ENCODE peak calls at places on chromosomes 3 and 15, in ten cellular contexts. F, B, P, I, C, A, M, H, S and Y are unnamed samples.

GRCh38 chr3:36840453-36840921 is 76.1 kb upstream of the DCLK3 start:
- DNase-seq in F (no peak), B (no peak), P (no peak), I (no peak), C (no peak), A (no peak), M (no peak), H (no peak), S (no peak), Y (no peak)

GRCh38 chr15:73924258-73924921 is 1.9 kb upstream of the LOXL1 start:
- DNase-seq in F (no peak), B (peak; percentile 75), P (no peak), I (peak; percentile 55), C (peak; percentile 78), A (no peak), M (no peak), H (no peak), S (peak; percentile 64), Y (no peak)

GRCh38 chr3:127250032-127250431 is 37.8 kb downstream of the PRR20G start:
- DNase-seq in F (no peak), B (no peak), P (no peak), I (no peak), C (no peak), A (no peak), M (no peak), H (no peak), S (no peak), Y (no peak)

GRCh38 chr3:30198162-30198561 is 408.2 kb upstream of the TGFBR2 start:
- DNase-seq in F (no peak), B (no peak), P (no peak), I (no peak), C (peak; percentile 67), A (no peak), M (no peak), H (no peak), S (no peak), Y (no peak)

GRCh38 chr15:40330368-40330836 is 6.9 kb downstream of the INAFM2 start:
- DNase-seq in F (peak; percentile 31), B (no peak), P (no peak), I (no peak), C (no peak), A (peak; percentile 89), M (no peak), H (peak; percentile 58), S (peak; percentile 44), Y (no peak)

GRCh38 chr15:62572797-62573196 is 407.7 kb upstream of the C2CD4B start:
- DNase-seq in F (no peak), B (no peak), P (peak; percentile 5), I (peak; percentile 58), C (no peak), A (no peak), M (no peak), H (no peak), S (no peak), Y (no peak)

GRCh38 chr3:181610083-181610972 is 101.4 kb upstream of the SOX2 start:
- DNase-seq in F (no peak), B (no peak), P (no peak), I (no peak), C (peak; percentile 60), A (no peak), M (no peak), H (no peak), S (no peak), Y (no peak)

GRCh38 chr15:65918357-65918920 is 49.1 kb downstream of the RAB11A start:
- DNase-seq in F (no peak), B (no peak), P (no peak), I (no peak), C (no peak), A (no peak), M (no peak), H (no peak), S (no peak), Y (no peak)

GRCh38 chr3:5021571-5022092 is 42.4 kb downstream of the BHLHE40 start:
- DNase-seq in F (no peak), B (peak; percentile 96), P (peak; percentile 25), I (no peak), C (peak; percentile 62), A (no peak), M (no peak), H (no peak), S (peak; percentile 92), Y (no peak)
- TF ChIP-seq CTCF in F (no peak), B (no peak), P (no peak), I (no peak), C (no peak), A (no peak), M (no peak), H (no peak), S (peak; percentile 17), Y (no peak)

GRCh38 chr3:38283810-38284775 is 2.0 kb downstream of the SLC22A14 start:
- DNase-seq in F (no peak), B (no peak), P (no peak), I (no peak), C (no peak), A (no peak), M (no peak), H (no peak), S (no peak), Y (no peak)

GRCh38 chr3:38276917-38277630 is 5.0 kb upstream of the SLC22A14 start:
- DNase-seq in F (no peak), B (no peak), P (no peak), I (no peak), C (no peak), A (no peak), M (no peak), H (no peak), S (no peak), Y (no peak)

GRCh38 chr3:38276081-38276916 is 5.8 kb upstream of the SLC22A14 start:
- DNase-seq in F (no peak), B (no peak), P (no peak), I (no peak), C (no peak), A (no peak), M (no peak), H (no peak), S (no peak), Y (no peak)

GRCh38 chr3:38278841-38279240 is 3.3 kb upstream of the SLC22A14 start:
- DNase-seq in F (no peak), B (no peak), P (no peak), I (peak; percentile 30), C (no peak), A (no peak), M (no peak), H (no peak), S (no peak), Y (no peak)

DNA sequence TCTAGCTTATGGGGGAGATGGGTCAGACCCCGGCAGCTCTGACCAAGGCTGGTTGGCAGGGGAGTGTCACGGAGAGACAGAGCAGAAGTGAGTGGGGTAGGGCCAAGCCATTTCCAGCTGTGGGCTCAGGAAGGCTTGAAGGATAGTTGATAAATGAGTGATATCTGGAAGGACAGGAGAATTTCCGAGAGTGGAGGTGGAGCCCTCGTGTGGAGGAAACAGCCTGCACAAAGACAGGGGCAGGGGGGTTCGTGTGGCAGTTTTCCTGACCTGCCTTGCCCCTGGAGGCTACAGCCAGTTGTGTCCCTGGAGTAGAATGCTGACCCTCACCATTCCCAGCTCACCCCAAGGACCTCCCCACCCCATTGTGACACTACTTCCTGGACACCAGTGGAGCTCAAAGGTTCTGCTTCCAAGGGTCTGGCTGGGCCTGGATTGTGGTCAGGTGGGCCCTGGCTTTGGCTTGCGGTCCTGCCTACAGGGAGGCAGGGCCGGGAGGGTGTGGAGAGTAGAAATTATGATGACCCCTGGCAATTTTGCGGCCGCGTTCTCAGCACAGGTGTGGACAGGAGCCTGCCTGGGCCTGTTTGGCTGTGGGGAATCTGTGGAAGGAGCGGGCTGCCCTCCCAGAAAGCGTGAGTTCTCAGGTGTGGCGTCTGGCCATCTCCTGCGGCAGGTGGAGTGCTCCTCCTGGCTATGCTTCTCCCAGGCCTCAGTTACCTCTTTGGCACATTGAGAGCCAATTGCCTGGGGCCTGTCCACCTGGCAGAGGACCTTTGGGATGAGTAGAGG is at the start of gene SLC22A14:
- DNase-seq in F (no peak), B (no peak), P (peak; percentile 16), I (peak; percentile 64), C (no peak), A (no peak), M (no peak), H (no peak), S (peak; percentile 58), Y (no peak)
- TF ChIP-seq CTCF in F (no peak), B (no peak), P (peak; percentile 65), I (peak; percentile 67), C (no peak), A (no peak), M (no peak), H (no peak), S (peak; percentile 16), Y (peak; percentile 16)

GRCh38 chr15:70854669-70854976 is 666 bp upstream of the LARP6 start:
- DNase-seq in F (no peak), B (peak; percentile 64), P (no peak), I (no peak), C (peak; percentile 36), A (no peak), M (no peak), H (no peak), S (peak; percentile 70), Y (no peak)
- TF ChIP-seq CTCF in F (no peak), B (no peak), P (no peak), I (no peak), C (no peak), A (no peak), M (no peak), H (no peak), S (peak; percentile 28), Y (no peak)

GRCh38 chr3:5068531-5068930 is 53.6 kb upstream of the ARL8B start:
- DNase-seq in F (no peak), B (no peak), P (no peak), I (no peak), C (no peak), A (no peak), M (no peak), H (no peak), S (no peak), Y (no peak)

GRCh38 chr3:5072100-5072816 is 49.8 kb upstream of the ARL8B start:
- DNase-seq in F (no peak), B (peak; percentile 92), P (no peak), I (no peak), C (no peak), A (no peak), M (no peak), H (no peak), S (peak; percentile 76), Y (no peak)

GRCh38 chr3:5073374-5074085 is 48.6 kb upstream of the ARL8B start:
- DNase-seq in F (no peak), B (no peak), P (no peak), I (no peak), C (no peak), A (no peak), M (no peak), H (no peak), S (no peak), Y (no peak)

GRCh38 chr3:5069627-5070026 is 52.5 kb upstream of the ARL8B start:
- DNase-seq in F (no peak), B (no peak), P (no peak), I (no peak), C (no peak), A (no peak), M (no peak), H (no peak), S (no peak), Y (no peak)

DNA sequence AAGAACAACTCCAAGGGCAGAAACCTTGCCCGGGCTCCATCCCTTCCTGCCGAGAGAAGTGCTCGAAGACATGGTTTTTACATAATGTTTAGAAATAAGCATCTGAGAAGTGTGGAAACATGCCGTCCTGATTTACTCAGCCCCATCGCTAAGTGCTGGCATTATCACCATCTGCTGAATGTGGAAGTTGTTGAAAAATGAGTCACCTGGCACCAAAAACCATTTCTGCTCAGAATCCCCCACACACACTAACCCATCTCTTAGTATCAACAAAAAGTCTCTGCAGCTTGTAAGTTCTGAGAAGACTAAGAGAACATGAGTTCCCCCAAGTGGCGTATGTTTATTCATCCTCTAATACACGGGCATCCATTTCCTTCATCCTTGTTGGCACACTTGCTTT is 51.0 kb upstream of the ARL8B start:
- DNase-seq in F (no peak), B (peak; percentile 58), P (no peak), I (no peak), C (peak; percentile 26), A (no peak), M (no peak), H (no peak), S (peak; percentile 54), Y (no peak)
- TF ChIP-seq CTCF in F (no peak), B (no peak), P (no peak), I (no peak), C (no peak), A (no peak), M (no peak), H (no peak), S (no peak), Y (no peak)